ENCODE peak calls at places on chromosomes 2 and 18, in four cellular contexts. X is chondrocyte, B is AG09309, J is PC-3. S is an unnamed sample.

GRCh38 chr2:221676566-221677172 is 104.6 kb upstream of the EPHA4 start:
- DNase-seq in X (no peak), B (no peak), J (peak), S (no peak)

GRCh38 chr2:14563324-14563723 is 69.2 kb upstream of the LRATD1 start:
- DNase-seq in X (no peak), B (no peak), J (no peak), S (no peak)

GRCh38 chr18:61992923-61993322 is 100.1 kb upstream of the RNF152 start:
- DNase-seq in X (no peak), B (peak), J (peak), S (no peak)

GRCh38 chr18:11887305-11888262 is 20.5 kb downstream of the MPPE1 start:
- DNase-seq in X (no peak), B (no peak), J (peak), S (no peak)

GRCh38 chr2:150792780-150793300 is 305.4 kb upstream of the RND3 start:
- DNase-seq in X (peak), B (no peak), J (no peak), S (no peak)

GRCh38 chr2:9370746-9371145 is 52.6 kb downstream of the ITGB1BP1 start:
- DNase-seq in X (no peak), B (no peak), J (no peak), S (no peak)

GRCh38 chr2:113015655-113016054 is 10.4 kb downstream of the IL36A start:
- DNase-seq in X (no peak), B (no peak), J (no peak), S (no peak)

GRCh38 chr2:27992787-27993747 is 102.5 kb downstream of the BABAM2 start:
- DNase-seq in X (no peak), B (no peak), J (peak), S (no peak)

GRCh38 chr2:127084611-127085031 is 22.3 kb downstream of the BIN1 start:
- DNase-seq in X (no peak), B (no peak), J (no peak), S (no peak)

GRCh38 chr2:195535911-195536522 is 121.0 kb upstream of the SLC39A10 start:
- DNase-seq in X (no peak), B (no peak), J (no peak), S (no peak)

GRCh38 chr2:111671426-111672150 is 212.4 kb downstream of the ANAPC1 start:
- DNase-seq in X (no peak), B (no peak), J (no peak), S (no peak)

GRCh38 chr2:237636578-237636977 is 9.2 kb downstream of the LRRFIP1 start:
- DNase-seq in X (no peak), B (no peak), J (no peak), S (no peak)

GRCh38 chr2:237642030-237642700 is 14.8 kb downstream of the LRRFIP1 start:
- DNase-seq in X (no peak), B (no peak), J (no peak), S (no peak)

GRCh38 chr2:237637429-237638135 is 10.2 kb downstream of the LRRFIP1 start:
- DNase-seq in X (no peak), B (no peak), J (no peak), S (no peak)

GRCh38 chr2:237640493-237640998 is 13.2 kb downstream of the LRRFIP1 start:
- DNase-seq in X (no peak), B (no peak), J (no peak), S (no peak)

DNA sequence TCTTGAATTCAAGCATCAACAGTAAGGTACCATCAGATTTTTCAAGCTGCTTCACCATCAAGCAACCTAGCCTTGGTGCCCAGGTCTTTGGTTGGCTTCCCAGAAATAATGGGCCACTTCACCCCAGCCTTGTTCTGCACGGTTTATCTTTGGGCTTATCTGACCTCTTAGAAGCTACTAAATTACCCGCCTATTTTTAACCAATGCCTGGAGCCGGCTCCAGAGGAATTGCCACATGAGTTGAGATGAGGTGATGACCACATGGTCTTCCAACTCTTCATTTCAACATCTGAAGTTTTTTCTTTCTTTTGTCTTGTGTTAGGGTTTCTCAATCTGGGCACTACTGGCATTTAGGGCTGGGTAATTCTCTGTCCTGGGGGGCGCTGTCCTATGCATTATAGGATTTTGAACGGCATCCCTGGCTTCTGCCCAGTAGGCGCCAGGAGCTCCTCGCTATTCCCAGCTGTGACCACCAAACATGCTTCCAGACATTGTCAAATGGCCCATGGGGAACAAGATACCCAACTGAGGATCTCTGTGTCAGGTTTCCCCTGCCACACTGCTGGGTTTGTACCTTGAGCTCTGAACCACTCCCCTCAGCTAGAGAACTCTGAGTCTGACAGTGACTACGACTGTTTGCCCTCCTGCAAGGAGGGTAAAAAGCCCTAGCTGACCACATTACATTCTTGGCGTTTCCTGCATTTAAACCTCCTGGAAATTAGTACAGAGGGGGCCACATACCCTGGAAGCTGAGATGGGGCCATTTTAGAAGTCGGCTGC is 12.2 kb downstream of the LRRFIP1 start:
- DNase-seq in X (no peak), B (no peak), J (no peak), S (no peak)
- TF ChIP-seq CTCF in X (no peak), B (no peak), J (no peak), S (no peak)

DNA sequence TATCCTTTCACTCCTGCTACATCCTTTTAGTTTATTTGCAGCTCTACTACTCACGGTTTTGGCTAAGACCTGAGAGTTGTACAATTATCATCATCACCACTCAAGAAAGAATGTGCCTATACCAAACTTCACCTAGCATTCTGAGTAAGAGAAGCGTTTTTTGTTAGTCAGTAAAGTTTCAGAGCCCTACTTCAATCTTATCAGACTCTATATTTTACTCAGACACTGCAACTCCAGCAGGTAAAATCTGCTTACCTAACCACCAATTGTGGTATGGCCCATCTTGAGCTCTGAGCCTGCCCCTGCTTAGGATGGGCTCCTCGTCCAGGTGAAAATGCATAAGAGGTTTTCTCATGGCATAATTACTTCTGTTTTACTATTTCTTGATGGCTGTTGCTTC is 37.1 kb downstream of the ICOS start:
- DNase-seq in X (no peak), B (no peak), J (no peak), S (no peak)
- TF ChIP-seq CTCF in X (no peak), B (no peak), J (no peak), S (no peak)

DNA sequence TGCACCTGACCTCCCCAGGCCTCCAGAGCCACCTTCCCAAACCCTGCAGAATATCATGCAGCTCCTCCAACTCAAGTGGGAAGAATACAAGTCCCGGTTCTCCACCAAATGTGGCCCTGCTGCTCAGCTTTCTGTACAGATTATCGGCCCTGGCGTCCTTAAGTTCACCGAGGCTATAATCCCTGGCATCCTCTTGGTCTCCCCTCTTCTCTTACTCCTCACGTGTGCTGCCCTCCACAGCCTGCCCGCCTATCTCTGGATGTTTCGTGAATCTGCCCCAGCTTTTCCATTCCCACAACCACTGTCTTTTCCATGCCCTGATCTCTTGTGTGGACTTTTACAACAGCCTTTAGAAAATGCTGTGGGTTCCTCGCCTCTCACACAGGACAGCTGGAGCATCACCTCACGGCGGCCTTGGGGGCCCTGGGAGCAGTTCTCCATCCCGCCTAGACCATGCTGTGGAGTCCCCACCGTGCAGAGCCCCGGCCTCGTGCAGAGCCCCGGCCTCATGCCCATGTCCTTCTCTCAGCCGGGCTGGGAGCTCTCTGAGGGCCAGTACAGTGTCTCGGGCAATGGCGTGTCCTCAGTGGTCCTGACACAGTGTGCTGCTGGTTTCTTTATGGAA is 170.3 kb upstream of the PXDN start:
- DNase-seq in X (no peak), B (no peak), J (no peak), S (no peak)
- TF ChIP-seq CTCF in X (no peak), B (no peak), J (no peak), S (no peak)

DNA sequence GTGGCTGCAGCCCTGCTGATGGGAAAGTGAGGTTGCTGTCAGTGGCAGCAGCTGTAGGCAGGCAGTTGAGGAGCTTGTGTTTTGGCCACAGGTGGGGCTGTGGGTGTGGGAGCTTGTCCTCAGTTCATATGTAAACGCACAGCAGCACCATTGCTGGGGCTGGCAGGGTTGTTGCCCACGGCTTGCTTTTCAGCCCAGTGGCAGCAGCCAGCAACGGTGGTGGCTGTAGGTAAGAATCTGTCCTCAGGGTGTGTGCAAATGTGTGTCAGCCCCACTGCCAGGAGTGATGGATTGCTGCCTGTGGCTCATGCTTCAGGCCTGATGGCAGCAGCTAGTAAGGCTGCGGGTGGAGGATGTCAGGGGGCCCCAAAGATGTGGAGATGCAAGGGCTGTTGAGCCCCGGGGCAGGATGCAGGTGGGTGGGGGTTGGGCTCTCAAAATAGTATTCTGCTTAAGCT is 141.3 kb upstream of the THUMPD2 start:
- DNase-seq in X (no peak), B (no peak), J (no peak), S (no peak)
- TF ChIP-seq CTCF in X (no peak), B (no peak), J (no peak), S (no peak)

GRCh38 chr2:42010743-42011298 is 37.0 kb upstream of the PKDCC start:
- DNase-seq in X (no peak), B (no peak), J (peak), S (no peak)

GRCh38 chr2:42012137-42012536 is 35.7 kb upstream of the PKDCC start:
- DNase-seq in X (no peak), B (no peak), J (no peak), S (no peak)

GRCh38 chr2:42009657-42010580 is 37.9 kb upstream of the PKDCC start:
- DNase-seq in X (no peak), B (no peak), J (no peak), S (no peak)

GRCh38 chr2:42012651-42013050 is 35.2 kb upstream of the PKDCC start:
- DNase-seq in X (no peak), B (no peak), J (no peak), S (no peak)

DNA sequence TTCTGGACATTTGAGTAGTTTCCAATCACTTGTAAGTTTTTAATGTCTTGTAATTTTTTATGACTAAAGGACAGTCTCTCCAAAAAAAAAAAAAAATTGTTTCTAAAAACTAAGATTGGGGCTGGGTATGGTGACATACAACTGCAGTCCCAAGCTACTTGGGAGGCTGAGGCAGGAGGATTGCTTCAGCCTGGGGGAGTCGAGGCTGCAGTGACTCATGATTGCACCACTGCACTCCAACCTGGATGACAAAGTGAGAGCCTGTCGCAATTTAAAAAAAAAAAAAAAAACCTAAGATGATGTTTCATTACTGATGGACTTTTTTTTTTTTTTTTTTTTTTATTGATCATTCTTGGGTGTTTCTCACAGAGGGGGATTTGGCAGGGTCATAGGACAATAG is 34.4 kb upstream of the PKDCC start:
- DNase-seq in X (no peak), B (no peak), J (no peak), S (no peak)
- TF ChIP-seq CTCF in X (no peak), B (no peak), J (no peak), S (no peak)

DNA sequence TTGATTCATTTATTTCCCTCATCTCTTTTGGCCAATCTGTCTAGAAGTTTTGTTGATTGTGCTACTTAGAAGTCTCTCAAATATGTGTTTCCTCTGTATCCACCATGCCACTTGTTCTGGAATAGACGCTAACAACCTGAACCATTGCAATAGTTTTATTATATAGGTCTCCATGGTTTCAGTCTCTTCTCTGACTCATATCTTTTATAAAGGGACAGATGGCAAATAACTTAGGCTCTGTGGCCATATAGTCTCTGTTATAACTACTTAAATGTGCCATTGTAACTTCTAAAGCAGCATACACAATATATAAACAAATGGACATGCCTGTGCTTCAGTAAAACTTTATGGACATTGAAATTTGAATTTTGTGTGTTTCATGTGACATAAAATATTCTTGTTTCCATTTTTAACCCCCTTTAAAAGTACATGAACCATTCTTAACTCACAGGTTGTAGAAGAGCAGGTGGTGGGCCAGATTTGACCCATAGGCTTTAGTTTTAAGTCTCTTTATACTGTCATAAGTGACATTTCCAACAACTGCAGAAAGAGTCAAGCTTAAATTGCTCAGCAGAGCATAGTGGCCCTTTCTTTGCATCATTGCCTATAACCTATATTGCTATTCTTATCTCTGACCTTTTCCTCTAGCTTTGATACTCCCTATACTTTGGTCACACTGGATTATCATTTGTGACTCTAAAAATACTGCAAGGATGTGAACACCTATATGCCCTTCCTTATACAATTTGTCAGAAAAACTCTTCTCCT is 123.8 kb downstream of the MC4R start:
- DNase-seq in X (no peak), B (no peak), J (no peak), S (no peak)
- TF ChIP-seq CTCF in X (no peak), B (no peak), J (no peak), S (no peak)